ENCODE peak calls at places on chromosomes 6 and 20, in five cellular contexts. V is sigmoid colon, Z is mucosa of descending colon, X is lower lobe of right lung, G is neural crest cell. W is an unnamed sample.

GRCh38 chr6:44088827-44089590 is 38.2 kb downstream of the MRPL14 start:
- DNase-seq in X (no peak), Z (no peak), V (no peak), G (no peak), W (peak)

GRCh38 chr20:39903806-39904205 is 785.2 kb downstream of the MAFB start:
- DNase-seq in G (no peak), X (no peak), V (no peak), Z (no peak), W (no peak)

GRCh38 chr20:3697588-3698235 is 14.7 kb downstream of the SIGLEC1 start:
- DNase-seq in X (no peak), G (no peak), Z (no peak), V (no peak), W (no peak)

GRCh38 chr6:159819098-159819497 is 19.0 kb downstream of the PNLDC1 start:
- DNase-seq in G (no peak), Z (no peak), X (peak), V (no peak), W (no peak)

GRCh38 chr6:33104893-33105292 is 29.1 kb downstream of the HLA-DPB1 start:
- DNase-seq in Z (no peak), G (no peak), X (no peak), V (no peak), W (no peak)

GRCh38 chr6:9499709-9500108 is 915.2 kb downstream of the TFAP2A start:
- DNase-seq in G (no peak), X (no peak), Z (no peak), V (no peak), W (no peak)

GRCh38 chr6:81086931-81087330 is 665.5 kb downstream of the TENT5A start:
- DNase-seq in V (no peak), G (no peak), X (no peak), Z (no peak), W (no peak)

GRCh38 chr20:33933469-33933909 is 60.2 kb upstream of the RALY start:
- DNase-seq in V (peak), X (peak), G (peak), Z (peak), W (no peak)

GRCh38 chr20:36399147-36399968 is 93.2 kb downstream of the DLGAP4 start:
- DNase-seq in X (no peak), Z (no peak), V (no peak), G (peak), W (no peak)

GRCh38 chr6:112189494-112189893 is 64.9 kb downstream of the LAMA4 start:
- DNase-seq in G (no peak), Z (no peak), X (no peak), V (peak), W (no peak)

GRCh38 chr20:36950432-36951197 is 893 bp downstream of the SAMHD1 start:
- DNase-seq in X (peak), V (peak), G (peak), Z (peak), W (no peak)

GRCh38 chr6:152948150-152948768 is 34.6 kb downstream of the FBXO5 start:
- DNase-seq in X (no peak), Z (no peak), V (no peak), G (peak), W (no peak)

GRCh38 chr6:159577564-159577963 is 115.5 kb downstream of the SOD2 start:
- DNase-seq in X (no peak), V (no peak), Z (no peak), G (no peak), W (no peak)

GRCh38 chr6:1560281-1561058 is 49.2 kb upstream of the FOXC1 start:
- DNase-seq in V (no peak), X (no peak), Z (no peak), G (no peak), W (no peak)

GRCh38 chr6:36350082-36350481 is 13.4 kb upstream of the BNIP5 start:
- DNase-seq in V (no peak), G (no peak), X (no peak), Z (no peak), W (no peak)

GRCh38 chr20:45343867-45344721 is 4.1 kb downstream of the SDC4 start:
- DNase-seq in G (no peak), Z (no peak), V (peak), X (no peak), W (no peak)

GRCh38 chr6:15913001-15913400 is 215.9 kb upstream of the MYLIP start:
- DNase-seq in V (no peak), X (no peak), G (no peak), Z (no peak), W (no peak)

GRCh38 chr6:158770948-158771347 is 48.2 kb downstream of the EZR start:
- DNase-seq in G (no peak), V (peak), Z (no peak), X (no peak), W (no peak)

GRCh38 chr20:49349678-49350077 is 71.8 kb upstream of the ZNFX1 start:
- DNase-seq in G (no peak), X (no peak), V (peak), Z (no peak), W (no peak)

GRCh38 chr6:33144373-33144772 is 47.9 kb downstream of the COL11A2 start:
- DNase-seq in Z (no peak), X (no peak), G (no peak), V (no peak), W (no peak)

GRCh38 chr6:158645064-158646022 is 800 bp upstream of the DYNLT1 start:
- DNase-seq in X (no peak), G (no peak), Z (peak), V (peak), W (no peak)

GRCh38 chr6:110951986-110952794 is 6.3 kb upstream of the GTF3C6 start:
- DNase-seq in G (no peak), V (no peak), Z (no peak), X (no peak), W (no peak)

GRCh38 chr20:24693466-24694156 is 224.2 kb downstream of the SYNDIG1 start:
- DNase-seq in V (peak), G (no peak), Z (no peak), X (no peak), W (peak)

GRCh38 chr6:165939601-165940290 is 227.9 kb downstream of the TBXT start:
- DNase-seq in Z (no peak), G (no peak), X (no peak), V (no peak), W (no peak)

GRCh38 chr6:100426689-100427338 is 37.9 kb downstream of the SIM1 start:
- DNase-seq in X (no peak), Z (no peak), V (no peak), G (no peak), W (no peak)

GRCh38 chr6:81145506-81145905 is 607.0 kb downstream of the TENT5A start:
- DNase-seq in G (no peak), V (no peak), Z (no peak), X (no peak), W (no peak)

GRCh38 chr20:32539817-32540675 is 45.1 kb downstream of the NOL4L start:
- DNase-seq in V (no peak), G (no peak), Z (peak), X (peak), W (peak)

GRCh38 chr6:122962196-122962595 is 33.8 kb upstream of the CLVS2 start:
- DNase-seq in V (no peak), Z (no peak), G (no peak), X (no peak), W (no peak)

GRCh38 chr20:50635676-50636600 is 55.4 kb downstream of the RIPOR3 start:
- DNase-seq in G (peak), X (peak), Z (no peak), V (peak), W (no peak)

GRCh38 chr6:141610741-141611140 is 522.0 kb upstream of the GJE1 start:
- DNase-seq in G (no peak), X (peak), V (no peak), Z (no peak), W (no peak)

GRCh38 chr6:166772518-166772917 is 145.5 kb upstream of the RPS6KA2 start:
- DNase-seq in X (no peak), V (no peak), Z (no peak), G (no peak), W (no peak)

GRCh38 chr20:51042064-51042463 is 19.2 kb upstream of the KCNG1 start:
- DNase-seq in V (no peak), G (no peak), Z (no peak), X (no peak), W (no peak)

GRCh38 chr6:63802606-63803206 is 167.1 kb downstream of the PHF3 start:
- DNase-seq in Z (no peak), X (no peak), V (no peak), G (no peak), W (no peak)

GRCh38 chr6:153301602-153302001 is 170.5 kb upstream of the RGS17 start:
- DNase-seq in G (no peak), Z (peak), X (no peak), V (no peak), W (no peak)

GRCh38 chr6:70371454-70372105 is 41.7 kb upstream of the FAM135A start:
- DNase-seq in Z (no peak), X (no peak), G (no peak), V (no peak), W (no peak)

DNA sequence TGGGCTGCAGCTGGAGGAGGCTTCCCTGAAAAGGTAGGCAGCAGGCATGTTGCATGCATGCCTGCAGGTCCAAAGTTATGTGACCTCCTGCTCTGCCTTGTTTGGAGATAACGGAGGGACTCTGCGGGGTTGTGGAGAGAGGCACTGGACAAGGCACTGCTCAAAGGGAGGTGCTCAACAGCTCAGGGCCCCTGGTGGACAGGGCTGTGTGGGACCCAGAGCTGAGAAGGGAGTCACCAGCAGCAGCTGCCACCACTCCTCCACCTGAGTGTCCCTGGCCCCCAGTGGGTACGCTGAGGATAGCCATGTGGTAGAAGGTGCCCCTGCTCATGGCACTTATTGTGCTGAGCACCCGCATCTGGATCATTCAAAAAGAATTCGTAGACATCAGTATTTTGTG is 15.5 kb upstream of the CST8 start:
- DNase-seq in Z (no peak), V (no peak), X (no peak), G (no peak), W (no peak)
- TF ChIP-seq CTCF in Z (no peak), V (no peak), X (no peak), G (no peak), W (no peak)

GRCh38 chr20:23349338-23350006 is 1.1 kb upstream of the NXT1 start:
- DNase-seq in X (no peak), Z (no peak), G (no peak), V (no peak), W (no peak)

GRCh38 chr20:23344336-23344735 is 6.3 kb upstream of the NXT1 start:
- DNase-seq in G (no peak), X (no peak), V (no peak), Z (no peak), W (no peak)

GRCh38 chr20:23350855-23351838 is 556 bp downstream of the NXT1 start:
- DNase-seq in G (peak), Z (peak), V (peak), X (peak), W (peak)

GRCh38 chr20:23347791-23348190 is 2.8 kb upstream of the NXT1 start:
- DNase-seq in V (no peak), X (no peak), G (no peak), Z (no peak), W (no peak)

GRCh38 chr20:23350007-23350854 is at the start of gene NXT1:
- DNase-seq in Z (peak), G (peak), X (peak), V (peak), W (peak)
- TF ChIP-seq CTCF in Z (no peak), G (peak), X (peak), V (no peak), W (peak)

DNA sequence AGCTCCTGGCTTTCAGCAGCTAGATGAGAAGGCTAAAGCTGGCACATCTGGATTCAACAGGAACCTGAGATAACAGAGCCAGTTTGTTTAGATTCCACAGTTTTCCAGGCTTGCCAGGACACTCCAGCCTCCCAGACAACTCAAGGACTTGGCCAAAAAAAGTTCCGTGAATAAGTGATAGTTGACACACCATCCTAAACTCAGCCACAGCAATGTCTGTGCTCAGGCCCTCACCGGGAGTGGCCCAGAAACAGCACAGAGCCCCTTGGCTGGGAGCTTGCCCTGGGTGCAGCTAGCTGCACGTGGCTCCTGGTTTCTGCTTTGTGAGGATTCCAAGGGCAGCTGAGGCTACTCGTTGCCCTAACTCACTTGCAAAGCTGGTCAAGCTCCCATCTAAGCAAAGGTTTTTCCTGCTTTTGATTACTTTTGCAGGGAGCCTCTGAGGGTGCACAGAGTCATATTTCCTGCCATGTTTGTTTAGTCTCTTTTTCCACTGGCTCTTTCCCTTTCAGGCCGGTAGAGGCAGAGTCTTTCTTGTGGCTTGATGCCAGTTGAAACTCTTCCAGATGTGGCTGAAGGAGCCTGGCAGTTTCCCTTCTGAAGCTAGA is 118.3 kb upstream of the ECI2 start:
- DNase-seq in X (no peak), Z (no peak), G (no peak), V (no peak), W (no peak)
- TF ChIP-seq CTCF in X (peak), Z (no peak), G (no peak), V (peak), W (peak)

GRCh38 chr6:161694995-161695394 is 421.1 kb upstream of the AGPAT4 start:
- DNase-seq in V (no peak), G (no peak), X (no peak), Z (no peak), W (no peak)
- TF ChIP-seq CTCF in V (peak), G (peak), X (peak), Z (no peak), W (peak)

GRCh38 chr20:53088786-53089185 is 116.6 kb downstream of the TSHZ2 start:
- DNase-seq in X (no peak), V (no peak), Z (no peak), G (no peak), W (no peak)

GRCh38 chr20:53083411-53083810 is 111.3 kb downstream of the TSHZ2 start:
- DNase-seq in Z (no peak), V (no peak), X (no peak), G (no peak), W (no peak)

GRCh38 chr20:53084408-53084997 is 112.3 kb downstream of the TSHZ2 start:
- DNase-seq in X (no peak), V (no peak), G (no peak), Z (no peak), W (no peak)

GRCh38 chr20:53087034-53087777 is 115.0 kb downstream of the TSHZ2 start:
- DNase-seq in X (no peak), Z (no peak), V (no peak), G (no peak), W (no peak)

DNA sequence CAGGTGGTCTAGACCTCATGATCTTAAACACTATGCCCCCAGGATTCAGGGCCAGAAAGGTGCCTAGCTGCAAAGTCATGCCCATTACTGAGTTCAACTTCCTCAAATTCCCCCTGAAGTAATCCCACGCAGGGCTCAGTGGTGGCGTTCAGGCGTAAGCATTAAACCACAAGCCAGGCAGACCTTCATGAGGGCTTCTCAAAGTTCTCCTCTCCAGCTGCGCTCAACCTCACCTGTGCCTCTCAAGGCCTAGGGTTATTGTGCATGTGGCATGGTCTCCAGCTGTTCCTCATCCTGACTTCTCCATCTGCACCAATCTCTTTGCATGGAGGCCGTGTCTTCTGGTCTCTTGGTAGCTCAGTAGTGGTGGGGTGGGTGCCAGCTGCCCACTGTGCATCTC is 113.6 kb downstream of the TSHZ2 start:
- DNase-seq in G (no peak), X (no peak), Z (no peak), V (no peak), W (no peak)
- TF ChIP-seq CTCF in G (no peak), X (no peak), Z (no peak), V (no peak), W (no peak)

GRCh38 chr20:62875419-62876355 is 14.1 kb upstream of the TCFL5 start:
- DNase-seq in G (peak), X (peak), V (peak), Z (peak), W (peak)
- TF ChIP-seq CTCF in G (peak), X (peak), V (peak), Z (peak), W (peak)

DNA sequence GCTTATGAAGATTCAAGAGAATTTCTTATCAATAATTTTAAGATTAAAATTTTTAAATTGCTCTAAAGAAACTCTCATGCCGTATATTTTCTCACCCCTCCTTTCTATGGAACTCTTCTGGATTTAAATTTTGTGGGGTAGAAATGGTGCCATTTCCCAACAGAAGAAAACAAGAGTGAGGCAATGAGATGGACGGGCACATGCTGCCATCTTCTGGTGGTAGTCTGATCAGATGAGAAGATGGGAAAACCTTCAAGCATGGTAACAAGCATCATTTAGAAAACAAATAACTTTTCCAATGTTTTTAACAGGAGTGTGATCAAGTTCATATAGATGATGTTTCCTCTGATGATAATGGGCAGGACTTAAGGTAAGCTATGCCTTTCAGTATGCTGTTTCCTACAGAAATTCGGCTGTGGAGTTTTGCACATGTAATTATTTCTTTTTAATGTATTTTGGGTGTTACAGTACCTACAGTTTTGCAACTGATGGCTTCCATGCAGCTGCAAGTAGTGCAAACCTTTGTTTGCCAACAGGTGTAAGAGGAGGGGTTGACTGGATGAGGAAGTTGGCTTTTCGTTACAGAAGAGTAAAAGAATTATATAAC is 271.4 kb downstream of the EYA4 start:
- DNase-seq in V (no peak), Z (no peak), X (peak), G (peak), W (no peak)
- TF ChIP-seq CTCF in V (peak), Z (no peak), X (peak), G (peak), W (peak)

DNA sequence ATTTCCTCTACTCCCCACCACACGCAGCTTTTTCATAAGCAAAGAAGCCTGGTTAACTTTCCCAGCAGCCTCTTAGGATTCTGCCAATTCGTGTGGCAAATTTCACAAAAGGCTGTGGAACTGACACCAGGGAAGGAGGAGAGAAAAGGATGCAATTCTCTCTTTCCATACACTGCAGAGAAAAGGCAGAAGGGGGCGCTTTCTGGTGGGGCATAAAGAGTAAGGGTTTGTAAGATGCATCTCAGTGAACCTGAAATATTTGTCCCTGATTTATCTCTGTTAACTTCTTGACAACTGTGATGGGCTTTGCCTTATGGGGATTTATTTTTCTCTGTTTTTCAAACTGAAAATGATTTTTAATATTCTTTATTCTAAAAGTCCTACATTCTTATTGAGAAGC is 45.5 kb upstream of the GLP1R start:
- DNase-seq in X (no peak), V (no peak), Z (no peak), G (peak), W (no peak)
- TF ChIP-seq CTCF in X (no peak), V (no peak), Z (no peak), G (peak), W (peak)

GRCh38 chr6:31070711-31071197 is 41.6 kb downstream of the C6orf15 start:
- DNase-seq in V (no peak), G (peak), Z (no peak), X (no peak), W (no peak)
- TF ChIP-seq CTCF in V (peak), G (peak), Z (no peak), X (peak), W (peak)